ENCODE peak calls at places on chromosomes 6 and 20, in nine cellular contexts. P is brain microvascular endothelial cell; E is Peyer's patch; X is kidney; Y is cardiac muscle cell; O is AG04450; I is stomach; J is effector memory CD4-positive, alpha-beta T cell; Q is pancreas. H is an unnamed sample.

GRCh38 chr6:62528894-62529526 is 243.0 kb upstream of the KHDRBS2 start:
- DNase-seq in Q (no peak), P (no peak), O (no peak), E (no peak), I (no peak), X (no peak), Y (no peak), J (no peak), H (no peak)

GRCh38 chr6:28125396-28125795 is 987 bp downstream of the ZSCAN16 start:
- DNase-seq in Q (no peak), X (no peak), E (no peak), J (peak; percentile 5), Y (no peak), P (no peak), O (no peak), I (no peak), H (no peak)

GRCh38 chr6:106510090-106510970 is 119.0 kb downstream of the RTN4IP1 start:
- DNase-seq in P (no peak), Q (peak; percentile 56), J (peak; percentile 60), X (peak; percentile 85), O (no peak), I (peak; percentile 76), E (peak; percentile 92), Y (peak; percentile 42), H (peak; percentile 94)

GRCh38 chr6:158939255-158940170 is 60.5 kb downstream of the RSPH3 start:
- DNase-seq in Y (no peak), I (no peak), Q (no peak), P (no peak), E (no peak), X (no peak), O (no peak), J (no peak), H (peak; percentile 84)

GRCh38 chr20:53660947-53661381 is 67.3 kb upstream of the ZNF217 start:
- DNase-seq in P (no peak), E (no peak), Q (no peak), O (no peak), J (no peak), Y (no peak), I (no peak), X (no peak), H (no peak)

GRCh38 chr6:125099211-125100017 is 54.2 kb upstream of the TPD52L1 start:
- DNase-seq in P (peak; percentile 40), Q (peak; percentile 42), Y (peak; percentile 69), O (no peak), X (peak; percentile 79), J (no peak), I (peak; percentile 40), E (peak; percentile 49), H (peak; percentile 84)

GRCh38 chr6:5174756-5175155 is 86.0 kb downstream of the LYRM4 start:
- DNase-seq in J (no peak), Y (no peak), Q (no peak), O (no peak), I (no peak), P (no peak), X (no peak), E (no peak), H (no peak)

GRCh38 chr6:103570431-103570830 is 1289.3 kb downstream of the HACE1 start:
- DNase-seq in I (no peak), X (no peak), P (no peak), E (no peak), Q (no peak), O (no peak), Y (no peak), J (no peak), H (no peak)

GRCh38 chr6:119163006-119163405 is 84.5 kb upstream of the FAM184A start:
- DNase-seq in X (no peak), Y (no peak), Q (no peak), P (no peak), E (no peak), J (no peak), O (no peak), I (no peak), H (no peak)

GRCh38 chr6:95364016-95364604 is 213.2 kb upstream of the MANEA start:
- DNase-seq in O (no peak), E (no peak), Y (peak; percentile 23), X (no peak), J (no peak), Q (no peak), P (no peak), I (no peak), H (no peak)

GRCh38 chr6:14499804-14500203 is 382.2 kb downstream of the CD83 start:
- DNase-seq in O (peak; percentile 65), Q (no peak), P (peak; percentile 79), I (no peak), X (no peak), J (no peak), Y (peak; percentile 70), E (no peak), H (no peak)

GRCh38 chr6:2713473-2714358 is 37.0 kb downstream of the MYLK4 start:
- DNase-seq in I (no peak), J (no peak), Y (no peak), P (peak; percentile 88), X (no peak), E (no peak), O (peak; percentile 3), Q (no peak), H (no peak)

GRCh38 chr6:17039266-17039665 is 62.6 kb upstream of the STMND1 start:
- DNase-seq in P (no peak), Y (no peak), I (no peak), Q (no peak), E (no peak), O (no peak), J (no peak), X (no peak), H (no peak)

GRCh38 chr6:69732640-69733039 is 64.2 kb downstream of the LMBRD1 start:
- DNase-seq in I (no peak), X (no peak), J (no peak), Y (no peak), Q (no peak), E (no peak), P (no peak), O (no peak), H (no peak)

GRCh38 chr6:28941681-28942448 is 18.1 kb upstream of the TRIM27 start:
- DNase-seq in P (no peak), Q (no peak), E (no peak), X (no peak), Y (peak; percentile 60), I (no peak), J (no peak), O (no peak), H (no peak)

GRCh38 chr20:32359633-32360332 is 1.7 kb downstream of the ASXL1 start:
- DNase-seq in Q (no peak), X (no peak), I (no peak), Y (no peak), P (peak; percentile 22), E (no peak), O (no peak), J (no peak), H (no peak)

GRCh38 chr6:170210651-170211403 is 80.1 kb downstream of the DLL1 start:
- DNase-seq in X (peak; percentile 47), E (no peak), O (no peak), J (no peak), I (peak; percentile 16), Q (no peak), P (no peak), Y (no peak), H (no peak)

GRCh38 chr6:90305800-90306448 is 9.3 kb upstream of the BACH2 start:
- DNase-seq in O (no peak), I (no peak), J (no peak), Y (no peak), E (no peak), Q (no peak), X (no peak), P (no peak), H (no peak)

GRCh38 chr6:68728124-68728523 is 93.0 kb downstream of the ADGRB3 start:
- DNase-seq in P (no peak), I (no peak), J (no peak), X (no peak), E (no peak), Y (no peak), O (no peak), Q (no peak), H (no peak)

GRCh38 chr6:44542401-44543116 is 155.1 kb downstream of the CDC5L start:
- DNase-seq in J (no peak), X (no peak), I (no peak), E (peak; percentile 30), Q (no peak), O (no peak), P (no peak), Y (no peak), H (no peak)

GRCh38 chr20:62031462-62032092 is 34.1 kb downstream of the TAF4 start:
- DNase-seq in X (peak; percentile 43), I (no peak), Q (no peak), P (no peak), O (no peak), Y (no peak), E (no peak), J (no peak), H (no peak)
- H3K27ac ChIP-seq in X (no peak overlapping the region), I (no peak overlapping the region), Q (no peak overlapping the region), P (no peak overlapping the region), O (no peak overlapping the region), Y (no peak overlapping the region), E (peak overlapping the region; percentile 10), J (peak overlapping the region; percentile 54), H (peak overlapping the region; percentile 57)

DNA sequence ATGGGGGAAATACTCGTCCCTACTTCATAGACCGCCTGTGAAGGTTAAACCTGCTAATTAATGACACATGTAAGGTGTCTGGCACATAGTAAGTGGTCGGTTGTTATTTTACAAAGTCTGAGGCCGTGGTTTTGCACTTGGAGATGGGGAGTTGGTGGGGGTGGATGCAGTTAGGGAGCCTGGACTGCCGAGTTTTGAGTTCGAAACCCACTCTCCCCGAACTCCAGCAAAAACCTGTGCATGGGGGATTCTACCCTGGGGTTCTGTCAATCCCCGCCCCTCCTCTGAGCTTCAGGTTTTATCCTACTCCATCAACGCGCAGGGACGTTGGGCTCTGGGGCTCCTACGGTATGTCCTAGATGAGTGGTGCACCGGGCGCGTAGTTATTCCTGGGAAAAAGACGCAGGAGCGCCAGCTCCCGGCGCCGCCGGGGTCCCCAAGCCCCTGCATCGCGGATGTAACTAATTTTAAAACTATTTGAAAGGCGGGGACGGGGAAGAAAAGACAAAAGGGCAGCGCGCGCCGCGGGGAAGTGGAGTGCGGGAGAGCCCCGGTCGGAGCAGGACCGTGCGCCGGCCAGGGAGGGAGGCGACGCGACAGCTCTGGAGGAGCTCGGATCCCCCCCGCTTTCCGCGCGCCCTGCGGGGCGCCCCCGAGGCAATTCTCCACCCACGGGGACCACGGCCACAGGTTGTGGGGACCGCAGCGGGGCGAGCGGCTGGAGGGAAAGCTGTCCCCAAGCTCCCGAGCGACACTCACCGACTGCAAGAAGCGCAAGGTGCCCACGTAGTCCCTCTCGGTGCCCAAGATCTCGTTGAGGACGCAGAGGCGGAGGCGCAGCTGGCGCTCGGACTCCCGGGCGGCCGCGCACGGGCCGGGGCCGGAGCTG is 672 bp downstream of the PREX1 start:
- DNase-seq in I (peak; percentile 37), J (no peak), Y (peak; percentile 62), O (no peak), E (peak; percentile 60), P (no peak), X (peak; percentile 83), Q (no peak), H (peak; percentile 93)
- H3K27ac ChIP-seq in I (peak overlapping the region; percentile 74), J (peak overlapping the region; percentile 68), Y (no peak overlapping the region), O (no peak overlapping the region), E (peak overlapping the region; percentile 60), P (no peak overlapping the region), X (peak overlapping the region; percentile 23), Q (no peak overlapping the region), H (peak overlapping the region; percentile 92)

GRCh38 chr6:164379786-164380185 is 929.6 kb downstream of the C6orf118 start:
- DNase-seq in P (no peak), Q (no peak), O (no peak), X (no peak), I (no peak), Y (no peak), J (no peak), E (no peak), H (no peak)
- H3K27ac ChIP-seq in P (no peak overlapping the region), Q (no peak overlapping the region), O (no peak overlapping the region), X (no peak overlapping the region), I (no peak overlapping the region), Y (no peak overlapping the region), J (no peak overlapping the region), E (no peak overlapping the region), H (no peak overlapping the region)

GRCh38 chr6:18047406-18047805 is 60.0 kb upstream of the KIF13A start:
- DNase-seq in I (no peak), E (no peak), Y (no peak), O (peak; percentile 24), Q (no peak), P (peak; percentile 39), J (no peak), X (no peak), H (no peak)
- H3K27ac ChIP-seq in I (no peak overlapping the region), E (no peak overlapping the region), Y (no peak overlapping the region), O (no peak overlapping the region), Q (no peak overlapping the region), P (no peak overlapping the region), J (no peak overlapping the region), X (no peak overlapping the region), H (no peak overlapping the region)

H was measured in spleen.